ENCODE peak calls at places on chromosome 22, in ten cellular contexts. L is tibial artery; N is SW480; X is CD4-positive, alpha-beta T cell; Z is A172; R is T47D; F is left cardiac atrium; Y is activated T-cell treated with anti-CD3 and anti-CD28 coated beads, Interleukin-2, amount 50 U/mL, for 48 hours; I is dermis blood vessel endothelial cell; K is stimulated activated CD8-positive, alpha-beta memory T cell treated with anti-CD3 and anti-CD28 coated beads, Interleukin-2, amount 100 ng/mL, for 1 hour. Q is an unnamed sample.

GRCh38 chr22:23263651-23264555 is 83.6 kb downstream of the BCR start:
- DNase-seq in L (no peak), N (no peak), X (peak), Z (no peak), R (no peak), F (no peak), Y (peak), I (peak), K (peak), Q (no peak)

GRCh38 chr22:45966320-45966891 is 10.6 kb downstream of the WNT7B start:
- DNase-seq in L (no peak), N (no peak), X (no peak), Z (peak), R (peak), F (no peak), Y (no peak), I (no peak), K (no peak), Q (no peak)

GRCh38 chr22:36069368-36069767 is 40.7 kb upstream of the RBFOX2 start:
- DNase-seq in L (no peak), N (no peak), X (no peak), Z (no peak), R (no peak), F (no peak), Y (no peak), I (no peak), K (no peak), Q (no peak)

GRCh38 chr22:37420656-37421467 is 6.4 kb downstream of the ELFN2 start:
- DNase-seq in L (peak), N (no peak), X (no peak), Z (no peak), R (no peak), F (no peak), Y (no peak), I (peak), K (no peak), Q (no peak)

GRCh38 chr22:24315367-24315781 is 44.7 kb downstream of the SPECC1L start:
- DNase-seq in L (no peak), N (no peak), X (no peak), Z (no peak), R (peak), F (no peak), Y (no peak), I (peak), K (no peak), Q (no peak)

GRCh38 chr22:19710769-19711106 is 3.6 kb upstream of the SEPTIN5 start:
- DNase-seq in L (no peak), N (no peak), X (no peak), Z (no peak), R (no peak), F (no peak), Y (no peak), I (no peak), K (no peak), Q (peak)

GRCh38 chr22:23047742-23048141 is 22.6 kb upstream of the GNAZ start:
- DNase-seq in L (no peak), N (no peak), X (no peak), Z (no peak), R (no peak), F (no peak), Y (no peak), I (no peak), K (no peak), Q (no peak)

GRCh38 chr22:30235687-30236170 is 10.8 kb downstream of the LIF start:
- DNase-seq in L (no peak), N (peak), X (no peak), Z (peak), R (no peak), F (no peak), Y (no peak), I (no peak), K (no peak), Q (no peak)

GRCh38 chr22:17705565-17706450 is 67.3 kb downstream of the BCL2L13 start:
- DNase-seq in L (no peak), N (peak), X (no peak), Z (no peak), R (no peak), F (no peak), Y (no peak), I (no peak), K (no peak), Q (no peak)

GRCh38 chr22:25656724-25657123 is 85.3 kb upstream of the MYO18B start:
- DNase-seq in L (no peak), N (no peak), X (no peak), Z (no peak), R (no peak), F (no peak), Y (no peak), I (no peak), K (no peak), Q (no peak)

GRCh38 chr22:23302171-23303002 is 122.1 kb downstream of the BCR start:
- DNase-seq in L (no peak), N (no peak), X (no peak), Z (peak), R (no peak), F (peak), Y (no peak), I (peak), K (no peak), Q (peak)

GRCh38 chr22:25786165-25786564 is 44.2 kb downstream of the MYO18B start:
- DNase-seq in L (no peak), N (no peak), X (no peak), Z (no peak), R (no peak), F (no peak), Y (no peak), I (no peak), K (no peak), Q (no peak)

GRCh38 chr22:25062378-25063095 is 110.0 kb downstream of the KIAA1671 start:
- DNase-seq in L (no peak), N (no peak), X (peak), Z (no peak), R (no peak), F (peak), Y (peak), I (peak), K (peak), Q (no peak)

GRCh38 chr22:21651521-21652009 is 9.5 kb downstream of the SDF2L1 start:
- DNase-seq in L (no peak), N (no peak), X (no peak), Z (no peak), R (no peak), F (peak), Y (no peak), I (no peak), K (no peak), Q (no peak)

GRCh38 chr22:40156001-40156516 is 21.7 kb upstream of the TNRC6B start:
- DNase-seq in L (no peak), N (peak), X (no peak), Z (peak), R (peak), F (no peak), Y (peak), I (peak), K (no peak), Q (no peak)

GRCh38 chr22:38724926-38725571 is 19.3 kb downstream of the GTPBP1 start:
- DNase-seq in L (no peak), N (peak), X (no peak), Z (peak), R (peak), F (no peak), Y (no peak), I (peak), K (no peak), Q (no peak)

GRCh38 chr22:25090225-25090651 is 109.4 kb upstream of the CRYBB3 start:
- DNase-seq in L (no peak), N (no peak), X (no peak), Z (no peak), R (no peak), F (no peak), Y (no peak), I (no peak), K (no peak), Q (no peak)

Q was measured in lower lobe of right lung.